ENCODE peak calls at places on chromosomes 4 and X, in seven cellular contexts. I is occipital lobe; A is GM19239; E is AML-193; O is ascending aorta; W is mesothelial cell of epicardium; G is activated CD4-positive, alpha-beta T cell treated with anti-CD3 and anti-CD28 coated beads for 36 hours. C is an unnamed sample.

GRCh38 chr4:133801858-133802257 is 399.7 kb downstream of the PABPC4L start:
- DNase-seq in W (no peak), E (no peak), A (no peak), O (no peak), I (no peak), G (no peak), C (no peak)

GRCh38 chrX:9786839-9787635 is 808 bp downstream of the SHROOM2 start:
- DNase-seq in O (no peak), W (no peak), G (peak; percentile 4), A (no peak), E (no peak), I (no peak), C (peak; percentile 16)

GRCh38 chrX:2351321-2351720 is 149.5 kb downstream of the DHRSX start:
- DNase-seq in A (no peak), I (no peak), W (no peak), G (no peak), O (no peak), E (no peak), C (no peak)

GRCh38 chr4:16018061-16018676 is 55.2 kb upstream of the FGFBP2 start:
- DNase-seq in A (no peak), O (no peak), I (no peak), G (no peak), E (no peak), W (no peak), C (no peak)

GRCh38 chr4:175330652-175331051 is 412.5 kb downstream of the ADAM29 start:
- DNase-seq in A (no peak), G (no peak), I (no peak), W (no peak), O (no peak), E (no peak), C (no peak)

GRCh38 chr4:174669278-174669677 is 147.0 kb upstream of the HPGD start:
- DNase-seq in O (no peak), G (no peak), E (no peak), W (no peak), A (no peak), I (no peak), C (no peak)

GRCh38 chrX:110318664-110318968 is 731 bp upstream of the AMMECR1 start:
- DNase-seq in O (no peak), E (no peak), W (no peak), I (no peak), A (no peak), G (no peak), C (peak; percentile 39)

GRCh38 chr4:187304131-187304530 is 580.5 kb upstream of the FAT1 start:
- DNase-seq in E (no peak), I (no peak), W (no peak), A (no peak), G (no peak), O (no peak), C (peak; percentile 45)

GRCh38 chrX:154482786-154483185 is 3.6 kb downstream of the UBL4A start:
- DNase-seq in G (no peak), E (no peak), I (no peak), A (no peak), W (no peak), O (no peak), C (no peak)

GRCh38 chr4:120071192-120071795 is 4.6 kb upstream of the MAD2L1 start:
- DNase-seq in W (no peak), E (peak; percentile 70), O (no peak), I (no peak), A (no peak), G (peak; percentile 72), C (peak; percentile 51)

GRCh38 chr4:5165419-5166369 is 114.4 kb downstream of the STK32B start:
- DNase-seq in A (no peak), G (no peak), O (no peak), W (no peak), E (no peak), I (no peak), C (peak; percentile 49)

GRCh38 chr4:78566834-78567501 is 15.4 kb downstream of the ANXA3 start:
- DNase-seq in G (no peak), I (peak; percentile 2), A (no peak), W (no peak), O (no peak), E (no peak), C (no peak)

GRCh38 chr4:20305976-20306375 is 54.3 kb downstream of the SLIT2 start:
- DNase-seq in E (peak; percentile 2), W (no peak), O (no peak), I (no peak), A (no peak), G (no peak), C (no peak)

GRCh38 chr4:38322709-38323108 is 341.3 kb upstream of the KLF3 start:
- DNase-seq in O (no peak), A (no peak), E (no peak), G (no peak), I (no peak), W (no peak), C (no peak)

GRCh38 chr4:112448211-112448745 is 67.7 kb downstream of the NEUROG2 start:
- DNase-seq in I (no peak), G (no peak), E (no peak), O (no peak), W (no peak), A (no peak), C (no peak)

GRCh38 chr4:183264614-183265013 is 55.5 kb downstream of the CLDN22 start:
- DNase-seq in E (no peak), O (no peak), G (no peak), I (no peak), A (no peak), W (no peak), C (no peak)

GRCh38 chrX:131752493-131753198 is 208.8 kb downstream of the OR13H1 start:
- DNase-seq in O (peak; percentile 30), E (no peak), A (no peak), W (no peak), I (no peak), G (no peak), C (no peak)

GRCh38 chr4:159272341-159273125 is 169.7 kb downstream of the RAPGEF2 start:
- DNase-seq in A (no peak), W (no peak), O (no peak), I (no peak), G (no peak), E (no peak), C (no peak)

C was measured in NCI-H524.